ENCODE peak calls at places on chromosome 4, in seven cellular contexts. P is NCI-H1436, T is GM12878, A is left colon, Q is astrocyte of the spinal cord, U is T-helper 2 cell, Y is MCF 10A. G is an unnamed sample.
A peak's percentile ranks its signal among the peaks of the same experiment; 100 is the strongest.

GRCh38 chr4:146981651-146982050 is 36.0 kb upstream of the TTC29 start:
- DNase-seq in A (no peak), U (no peak), Y (no peak), Q (peak; percentile 14), T (no peak), P (no peak), G (no peak)

GRCh38 chr4:5784960-5785611 is 74.1 kb downstream of the EVC start:
- DNase-seq in Q (no peak), T (no peak), Y (no peak), P (no peak), U (no peak), A (no peak), G (no peak)

GRCh38 chr4:4392501-4393183 is 5.7 kb downstream of the NSG1 start:
- DNase-seq in P (no peak), Y (peak; percentile 89), A (no peak), Q (no peak), T (no peak), U (no peak), G (no peak)

GRCh38 chr4:139857021-139857420 is 191.4 kb downstream of the MGST2 start:
- DNase-seq in A (no peak), Y (no peak), P (no peak), T (no peak), U (no peak), Q (no peak), G (no peak)

GRCh38 chr4:108247511-108248088 is 78.9 kb upstream of the LEF1 start:
- DNase-seq in U (no peak), Q (no peak), P (no peak), T (no peak), Y (peak; percentile 43), A (peak; percentile 10), G (no peak)

GRCh38 chr4:38387348-38387747 is 276.7 kb upstream of the KLF3 start:
- DNase-seq in Q (peak; percentile 39), T (no peak), Y (peak; percentile 84), A (peak; percentile 42), P (peak; percentile 60), U (no peak), G (no peak)

GRCh38 chr4:8560265-8561047 is 19.7 kb upstream of the GPR78 start:
- DNase-seq in A (no peak), P (no peak), T (no peak), Y (no peak), U (no peak), Q (no peak), G (no peak)

GRCh38 chr4:102825261-102826071 is 1.9 kb downstream of the UBE2D3 start:
- DNase-seq in T (no peak), P (no peak), Q (peak; percentile 75), U (no peak), Y (peak; percentile 82), A (peak; percentile 14), G (no peak)

GRCh38 chr4:6271701-6272465 is 2.2 kb downstream of the WFS1 start:
- DNase-seq in Q (no peak), A (no peak), U (no peak), Y (no peak), T (no peak), P (no peak), G (no peak)

GRCh38 chr4:112144546-112145325 is 518 bp upstream of the FAM241A start:
- DNase-seq in Q (no peak), Y (no peak), U (no peak), T (peak; percentile 16), A (peak; percentile 21), P (no peak), G (no peak)

GRCh38 chr4:17480530-17480929 is 31.4 kb downstream of the QDPR start:
- DNase-seq in P (no peak), Q (no peak), A (no peak), T (no peak), U (no peak), Y (no peak), G (no peak)

GRCh38 chr4:898869-899555 is 33.1 kb downstream of the GAK start:
- DNase-seq in Y (no peak), T (no peak), P (no peak), Q (no peak), U (no peak), A (no peak), G (no peak)

GRCh38 chr4:149549911-149550310 is 265.7 kb downstream of the IQCM start:
- DNase-seq in A (no peak), U (no peak), Y (peak; percentile 26), P (peak; percentile 38), T (no peak), Q (no peak), G (no peak)

G was measured in NCI-H1930.